ENCODE peak calls at places on chromosomes 1 and 21, in seven cellular contexts. K is NB4; U is fibroblast of mammary gland; Q is effector memory CD4-positive, alpha-beta T cell; F is cardiac fibroblast; T is thyroid gland; Z is neuronal stem cell. E is an unnamed sample.

GRCh38 chr1:3530931-3531818 is 76.7 kb downstream of the ARHGEF16 start:
- DNase-seq in K (peak), U (peak), Z (peak), T (peak), Q (peak), F (peak), E (peak)

GRCh38 chr1:180912801-180913616 is at the start of gene KIAA1614:
- DNase-seq in K (peak), Z (peak), F (peak), U (peak), T (peak), Q (no peak), E (peak)

GRCh38 chr1:94254073-94254810 is 16.9 kb upstream of the ARHGAP29 start:
- DNase-seq in F (no peak), K (no peak), U (peak), Q (no peak), Z (no peak), T (no peak), E (no peak)

GRCh38 chr1:185293967-185294542 is 23.0 kb downstream of the IVNS1ABP start:
- DNase-seq in F (no peak), Z (no peak), U (no peak), Q (no peak), K (no peak), T (no peak), E (no peak)

GRCh38 chr21:35084869-35085268 is 35.8 kb upstream of the RUNX1 start:
- DNase-seq in Z (no peak), K (no peak), T (no peak), U (peak), Q (no peak), F (peak), E (peak)

GRCh38 chr1:222582099-222582774 is 7.5 kb downstream of the TAF1A start:
- DNase-seq in Z (no peak), K (no peak), Q (no peak), T (no peak), U (peak), F (peak), E (peak)

GRCh38 chr1:154760469-154760933 is 109.6 kb downstream of the KCNN3 start:
- DNase-seq in Q (peak), F (no peak), T (peak), U (no peak), Z (peak), K (peak), E (peak)

GRCh38 chr21:25039461-25040380 is 567.6 kb downstream of the MRPL39 start:
- DNase-seq in Z (peak), U (peak), K (peak), Q (no peak), T (no peak), F (no peak), E (peak)

GRCh38 chr1:30411206-30411605 is 312.2 kb downstream of the MATN1 start:
- DNase-seq in F (no peak), K (no peak), Q (no peak), T (no peak), U (no peak), Z (no peak), E (no peak)

GRCh38 chr1:17719874-17720273 is 35.3 kb upstream of the ACTL8 start:
- DNase-seq in K (no peak), U (peak), T (no peak), Z (no peak), Q (no peak), F (peak), E (no peak)

GRCh38 chr1:245277276-245277675 is 122.5 kb downstream of the KIF26B start:
- DNase-seq in T (peak), Z (no peak), U (no peak), K (no peak), F (no peak), Q (no peak), E (no peak)

DNA sequence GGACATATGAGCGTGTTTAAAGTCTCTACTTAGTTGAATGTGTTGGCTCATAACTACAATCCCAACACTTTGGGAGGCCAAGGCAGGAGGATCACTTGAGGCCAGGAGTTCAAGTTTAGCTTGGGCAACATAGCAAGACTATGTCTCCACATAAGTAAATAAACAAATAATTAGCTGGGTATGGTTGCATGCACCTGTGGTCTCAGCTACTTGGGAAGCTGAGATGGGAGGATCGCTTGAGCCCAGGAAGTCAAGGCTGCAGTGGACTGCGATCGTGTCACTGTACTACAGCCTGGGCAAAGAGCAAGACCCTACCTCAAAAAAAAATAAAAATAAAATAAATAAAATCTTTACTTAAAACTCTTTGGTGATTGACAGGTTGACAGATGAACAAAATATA is 13.0 kb upstream of the PDIK1L start:
- DNase-seq in Z (no peak), K (no peak), F (no peak), Q (no peak), U (no peak), T (no peak), E (no peak)
- H3K4me3 ChIP-seq in Z (no peak), K (no peak), F (no peak), Q (no peak), U (no peak), T (no peak), E (no peak)

GRCh38 chr21:36288651-36289243 is 31.2 kb upstream of the MORC3 start:
- DNase-seq in Q (no peak), F (no peak), T (no peak), K (no peak), Z (no peak), U (peak), E (no peak)
- H3K4me3 ChIP-seq in Q (peak), F (no peak), T (no peak), K (no peak), Z (no peak), U (no peak), E (no peak)

DNA sequence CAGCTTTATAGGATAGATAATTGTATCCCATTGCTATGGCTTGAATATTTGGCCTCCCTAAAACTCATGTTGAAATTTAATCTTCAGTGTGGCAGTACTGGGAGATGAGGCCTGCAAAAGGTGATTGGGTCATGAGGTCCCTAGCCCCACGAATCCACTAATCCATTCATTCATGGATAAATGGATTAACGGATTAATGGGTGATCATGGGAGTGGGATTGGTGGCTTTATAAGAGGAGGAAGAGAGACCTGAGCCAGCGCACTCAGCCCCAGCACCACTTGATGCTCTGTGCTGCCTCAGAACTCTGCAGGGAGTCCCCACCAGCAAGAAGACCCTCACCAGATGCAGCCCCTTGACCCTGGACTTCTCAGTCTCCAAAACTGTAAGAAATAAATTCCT is 32.0 kb downstream of the S100A6 start:
- DNase-seq in Q (no peak), U (no peak), K (no peak), T (no peak), Z (no peak), F (no peak), E (no peak)
- H3K4me3 ChIP-seq in Q (no peak), U (no peak), K (no peak), T (no peak), Z (no peak), F (no peak), E (no peak)

GRCh38 chr1:171219751-171220385 is 28.4 kb upstream of the FMO1 start:
- DNase-seq in Z (peak), K (no peak), F (peak), Q (no peak), T (no peak), U (peak), E (peak)
- H3K4me3 ChIP-seq in Z (no peak), K (no peak), F (no peak), Q (no peak), T (no peak), U (no peak), E (no peak)

GRCh38 chr1:39508857-39509305 is 17.4 kb downstream of the BMP8A start:
- DNase-seq in U (peak), Q (no peak), F (peak), Z (no peak), K (peak), T (no peak), E (no peak)
- H3K4me3 ChIP-seq in U (no peak), Q (no peak), F (no peak), Z (no peak), K (no peak), T (no peak), E (no peak)

GRCh38 chr1:179295356-179295755 is 1.8 kb downstream of the SOAT1 start:
- DNase-seq in F (no peak), T (no peak), K (no peak), Z (no peak), U (no peak), Q (no peak), E (no peak)
- H3K4me3 ChIP-seq in F (peak), T (no peak), K (peak), Z (no peak), U (peak), Q (no peak), E (peak)

DNA sequence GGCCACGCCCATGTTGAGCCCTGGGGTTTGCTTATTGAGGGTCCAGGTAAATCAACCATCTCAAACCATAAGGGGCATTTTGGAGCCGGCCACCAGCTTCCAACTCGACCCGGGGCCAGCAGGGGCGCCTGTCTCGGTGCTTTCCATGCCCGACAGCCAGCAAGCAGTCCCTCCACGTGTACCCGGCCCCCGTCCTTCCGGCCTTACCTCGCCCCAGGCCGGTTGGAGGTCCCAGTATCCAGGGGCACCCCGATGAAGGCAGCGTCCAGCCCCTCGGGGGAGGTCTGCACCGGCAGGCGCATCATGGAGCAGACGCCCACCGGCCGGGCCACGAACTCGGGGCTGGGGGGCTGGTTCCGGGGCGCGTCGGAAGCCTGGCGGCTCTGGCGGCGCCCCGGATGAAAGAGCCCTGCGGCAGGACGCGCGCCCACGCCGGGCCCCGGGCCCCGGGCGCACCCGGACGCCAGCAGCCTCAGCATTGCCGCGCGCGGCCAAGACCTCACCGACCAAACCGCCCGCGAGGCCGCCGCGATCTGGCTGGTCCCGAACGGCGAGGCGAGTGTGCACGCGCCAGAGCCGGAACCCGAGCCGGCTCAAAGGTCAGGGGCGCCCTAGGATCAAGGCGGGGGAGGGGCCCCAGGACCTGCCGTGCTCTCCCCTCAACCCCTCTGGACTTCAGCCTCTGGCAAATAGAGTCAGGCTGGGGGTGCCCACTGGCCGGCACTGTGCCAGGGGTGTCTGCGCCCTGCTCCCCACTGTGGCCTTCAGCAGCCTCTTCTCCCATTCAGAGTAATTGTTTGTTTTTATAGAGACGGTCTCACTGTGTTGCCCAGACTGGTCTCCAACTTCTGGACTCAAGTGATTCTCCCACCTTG is at the start of gene AGMAT:
- DNase-seq in T (peak), K (peak), F (peak), U (peak), Q (peak), Z (no peak), E (peak)
- H3K4me3 ChIP-seq in T (no peak), K (peak), F (peak), U (peak), Q (peak), Z (peak), E (peak)

E was measured in A673.